ENCODE peak calls at places on chromosome 6, in six cellular contexts. J is stimulated activated CD8-positive, alpha-beta memory T cell treated with anti-CD3 and anti-CD28 coated beads, Interleukin-15, amount 100 ng/mL, for 24 hours; E is AG04450; B is H54; K is HFF-Myc; D is Peyer's patch. P is an unnamed sample.

GRCh38 chr6:7899046-7899888 is 11.3 kb downstream of the TXNDC5 start:
- DNase-seq in J (no peak), E (no peak), B (no peak), K (no peak), D (no peak), P (no peak)

GRCh38 chr6:6004147-6004995 is 2.4 kb downstream of the NRN1 start:
- DNase-seq in J (no peak), E (no peak), B (no peak), K (no peak), D (no peak), P (no peak)

GRCh38 chr6:69791065-69791471 is 5.7 kb downstream of the LMBRD1 start:
- DNase-seq in J (no peak), E (no peak), B (no peak), K (no peak), D (no peak), P (no peak)

GRCh38 chr6:25219147-25219546 is 60.0 kb upstream of the CARMIL1 start:
- DNase-seq in J (no peak), E (no peak), B (no peak), K (no peak), D (no peak), P (no peak)

GRCh38 chr6:142635130-142635529 is 309.8 kb downstream of the HIVEP2 start:
- DNase-seq in J (no peak), E (peak), B (no peak), K (no peak), D (no peak), P (no peak)

GRCh38 chr6:107490568-107491058 is 696 bp downstream of the SOBP start:
- DNase-seq in J (no peak), E (no peak), B (no peak), K (no peak), D (no peak), P (peak)

GRCh38 chr6:170112583-170112860 is 178.4 kb downstream of the DLL1 start:
- DNase-seq in J (no peak), E (no peak), B (no peak), K (no peak), D (no peak), P (no peak)

GRCh38 chr6:87336367-87336766 is 7.3 kb upstream of the GJB7 start:
- DNase-seq in J (no peak), E (no peak), B (no peak), K (no peak), D (no peak), P (no peak)

GRCh38 chr6:3409699-3410384 is 47.0 kb downstream of the SLC22A23 start:
- DNase-seq in J (no peak), E (no peak), B (no peak), K (no peak), D (no peak), P (no peak)

GRCh38 chr6:161161889-161162624 is 111.8 kb downstream of the AGPAT4 start:
- DNase-seq in J (no peak), E (no peak), B (no peak), K (no peak), D (no peak), P (no peak)

GRCh38 chr6:111604259-111605099 is 1.2 kb downstream of the TRAF3IP2 start:
- DNase-seq in J (no peak), E (no peak), B (no peak), K (peak), D (no peak), P (no peak)

GRCh38 chr6:88048556-88048955 is 915 bp downstream of the SPACA1 start:
- DNase-seq in J (no peak), E (no peak), B (no peak), K (no peak), D (no peak), P (no peak)

GRCh38 chr6:157561929-157562810 is 181.2 kb downstream of the ZDHHC14 start:
- DNase-seq in J (no peak), E (no peak), B (no peak), K (no peak), D (peak), P (peak)

GRCh38 chr6:35679399-35679798 is 9.3 kb downstream of the FKBP5 start:
- DNase-seq in J (no peak), E (no peak), B (no peak), K (no peak), D (no peak), P (no peak)

GRCh38 chr6:13331516-13332348 is 3.4 kb upstream of the TBC1D7 start:
- DNase-seq in J (no peak), E (no peak), B (no peak), K (no peak), D (no peak), P (no peak)

GRCh38 chr6:77038801-77039200 is 424.5 kb downstream of the HTR1B start:
- DNase-seq in J (no peak), E (peak), B (no peak), K (no peak), D (no peak), P (no peak)

GRCh38 chr6:160135922-160136655 is 14.5 kb downstream of the SLC22A1 start:
- DNase-seq in J (no peak), E (no peak), B (no peak), K (no peak), D (no peak), P (peak)

GRCh38 chr6:33787954-33788693 is 806 bp downstream of the LEMD2 start:
- DNase-seq in J (peak), E (peak), B (peak), K (no peak), D (peak), P (no peak)

GRCh38 chr6:147585256-147585655 is 76.8 kb downstream of the SAMD5 start:
- DNase-seq in J (no peak), E (no peak), B (no peak), K (no peak), D (no peak), P (no peak)

GRCh38 chr6:143969077-143969476 is 39.0 kb downstream of the PLAGL1 start:
- DNase-seq in J (no peak), E (no peak), B (no peak), K (no peak), D (no peak), P (no peak)

GRCh38 chr6:45610832-45611231 is 233.1 kb upstream of the SUPT3H start:
- DNase-seq in J (no peak), E (no peak), B (no peak), K (no peak), D (no peak), P (no peak)

GRCh38 chr6:40520683-40521082 is 66.5 kb downstream of the LRFN2 start:
- DNase-seq in J (no peak), E (no peak), B (no peak), K (no peak), D (no peak), P (no peak)

GRCh38 chr6:111219785-111220184 is 132.5 kb downstream of the SLC16A10 start:
- DNase-seq in J (no peak), E (no peak), B (no peak), K (no peak), D (no peak), P (no peak)

GRCh38 chr6:127971945-127972391 is 71.1 kb upstream of the THEMIS start:
- DNase-seq in J (no peak), E (peak), B (peak), K (peak), D (no peak), P (no peak)

GRCh38 chr6:129599467-129599866 is 110.5 kb downstream of the ARHGAP18 start:
- DNase-seq in J (no peak), E (no peak), B (no peak), K (no peak), D (no peak), P (no peak)

GRCh38 chr6:49530141-49530775 is 20.2 kb upstream of the C6orf141 start:
- DNase-seq in J (no peak), E (no peak), B (no peak), K (no peak), D (no peak), P (no peak)

GRCh38 chr6:30565772-30566171 is 5.5 kb upstream of the ABCF1 start:
- DNase-seq in J (no peak), E (no peak), B (no peak), K (no peak), D (no peak), P (no peak)

GRCh38 chr6:86581833-86582232 is 355.5 kb upstream of the HTR1E start:
- DNase-seq in J (no peak), E (no peak), B (no peak), K (no peak), D (no peak), P (no peak)

GRCh38 chr6:34922177-34922663 is 33.2 kb downstream of the ANKS1A start:
- DNase-seq in J (no peak), E (peak), B (peak), K (peak), D (no peak), P (no peak)

GRCh38 chr6:345747-346388 is 45.7 kb upstream of the IRF4 start:
- DNase-seq in J (no peak), E (no peak), B (no peak), K (no peak), D (no peak), P (no peak)

GRCh38 chr6:163419413-163420314 is 5.1 kb downstream of the QKI start:
- DNase-seq in J (no peak), E (no peak), B (no peak), K (no peak), D (no peak), P (no peak)

P was measured in H1.